ENCODE peak calls at places on chromosomes 3 and 15, in five cellular contexts. E is PC-3, X is A549, J is tibial artery, P is astrocyte of the spinal cord. M is an unnamed sample.

GRCh38 chr3:188627652-188628051 is 473.7 kb downstream of the LPP start:
- DNase-seq in P (peak; percentile 91), E (peak; percentile 91), X (no peak), J (no peak), M (no peak)

GRCh38 chr3:116367761-116368395 is 77.4 kb downstream of the LSAMP start:
- DNase-seq in X (no peak), J (no peak), P (no peak), E (no peak), M (peak; percentile 3)

GRCh38 chr3:76664816-76665215 is 375.1 kb upstream of the ROBO2 start:
- DNase-seq in E (no peak), P (no peak), J (no peak), X (no peak), M (no peak)

GRCh38 chr3:9349321-9350117 is 13.3 kb upstream of the THUMPD3 start:
- DNase-seq in J (no peak), E (peak; percentile 91), P (peak; percentile 50), X (no peak), M (peak; percentile 87)

GRCh38 chr3:12518266-12519028 is 26.9 kb downstream of the MKRN2OS start:
- DNase-seq in J (no peak), P (no peak), X (no peak), E (no peak), M (no peak)

GRCh38 chr3:94811836-94812235 is 749.0 kb downstream of the NSUN3 start:
- DNase-seq in E (peak; percentile 63), J (no peak), P (no peak), X (no peak), M (peak; percentile 30)

GRCh38 chr3:33523093-33523667 is 83.0 kb upstream of the UBP1 start:
- DNase-seq in X (no peak), E (no peak), J (no peak), P (no peak), M (no peak)

GRCh38 chr3:159069076-159069475 is 267.2 kb downstream of the MFSD1 start:
- DNase-seq in X (no peak), P (no peak), E (no peak), J (no peak), M (no peak)

GRCh38 chr3:5022966-5023776 is 43.9 kb downstream of the BHLHE40 start:
- DNase-seq in X (peak; percentile 93), P (peak; percentile 100), J (no peak), E (peak; percentile 98), M (no peak)

GRCh38 chr3:128573707-128574162 is 76.9 kb downstream of the RPN1 start:
- DNase-seq in J (no peak), P (no peak), E (no peak), X (no peak), M (no peak)

GRCh38 chr3:43223670-43224364 is 62.5 kb upstream of the SNRK start:
- DNase-seq in P (peak; percentile 26), E (no peak), X (no peak), J (no peak), M (no peak)

GRCh38 chr3:104452697-104453096 is 914.0 kb upstream of the ALCAM start:
- DNase-seq in X (no peak), E (peak; percentile 53), P (no peak), J (no peak), M (no peak)

GRCh38 chr15:77716632-77717343 is 84.1 kb upstream of the LINGO1 start:
- DNase-seq in P (no peak), X (no peak), J (no peak), E (no peak), M (no peak)

GRCh38 chr3:81789686-81790085 is 28.2 kb upstream of the GBE1 start:
- DNase-seq in E (no peak), X (no peak), P (no peak), J (no peak), M (no peak)

GRCh38 chr3:76365284-76365683 is 579.9 kb upstream of the ZNF717 start:
- DNase-seq in E (no peak), J (no peak), P (no peak), X (no peak), M (no peak)

GRCh38 chr15:37425541-37425940 is 325.2 kb upstream of the MEIS2 start:
- DNase-seq in X (no peak), E (no peak), P (peak; percentile 54), J (no peak), M (no peak)

GRCh38 chr3:172685331-172686214 is 25.3 kb downstream of the NCEH1 start:
- DNase-seq in X (no peak), J (no peak), E (peak; percentile 52), P (peak; percentile 30), M (no peak)

GRCh38 chr3:138187296-138188012 is at the start of gene ARMC8:
- DNase-seq in P (peak; percentile 91), J (peak; percentile 74), X (peak; percentile 43), E (peak; percentile 11), M (no peak)

GRCh38 chr3:4994144-4994730 is 15.0 kb downstream of the BHLHE40 start:
- DNase-seq in E (peak; percentile 67), P (peak; percentile 49), X (no peak), J (no peak), M (no peak)

GRCh38 chr15:21260966-21261395 is 179.3 kb downstream of the POTEB3 start:
- DNase-seq in J (peak; percentile 65), E (peak; percentile 1), X (no peak), P (peak; percentile 1), M (no peak)

GRCh38 chr15:99907698-99908097 is 174.5 kb upstream of the LYSMD4 start:
- DNase-seq in E (no peak), J (no peak), P (no peak), X (no peak), M (no peak)

GRCh38 chr3:176953106-176954080 is 243.9 kb downstream of the TBL1XR1 start:
- DNase-seq in P (peak; percentile 39), E (peak; percentile 24), J (no peak), X (no peak), M (peak; percentile 85)

GRCh38 chr3:112116777-112117186 is 16.3 kb downstream of the GCSAM start:
- DNase-seq in X (no peak), J (no peak), E (no peak), P (no peak), M (no peak)

GRCh38 chr3:71585891-71586809 is 2.6 kb upstream of the FOXP1 start:
- DNase-seq in P (peak; percentile 74), J (no peak), E (peak; percentile 56), X (no peak), M (no peak)
- TF ChIP-seq CTCF in P (peak; percentile 57), J (peak; percentile 77), E (peak; percentile 90), X (peak; percentile 89), M (peak; percentile 46)

GRCh38 chr3:41198526-41198925 is 779 bp upstream of the CTNNB1 start:
- DNase-seq in X (no peak), E (no peak), P (peak; percentile 45), J (peak; percentile 74), M (no peak)

GRCh38 chr3:41196499-41197410 is 2.5 kb upstream of the CTNNB1 start:
- DNase-seq in X (no peak), E (no peak), J (no peak), P (no peak), M (no peak)

GRCh38 chr3:41199866-41200668 is 762 bp downstream of the CTNNB1 start:
- DNase-seq in E (peak; percentile 46), P (peak; percentile 52), J (peak; percentile 72), X (peak; percentile 33), M (no peak)

GRCh38 chr3:41198950-41199865 is at the start of gene CTNNB1:
- DNase-seq in X (peak; percentile 33), E (peak; percentile 91), J (peak; percentile 96), P (peak; percentile 98), M (peak; percentile 86)

DNA sequence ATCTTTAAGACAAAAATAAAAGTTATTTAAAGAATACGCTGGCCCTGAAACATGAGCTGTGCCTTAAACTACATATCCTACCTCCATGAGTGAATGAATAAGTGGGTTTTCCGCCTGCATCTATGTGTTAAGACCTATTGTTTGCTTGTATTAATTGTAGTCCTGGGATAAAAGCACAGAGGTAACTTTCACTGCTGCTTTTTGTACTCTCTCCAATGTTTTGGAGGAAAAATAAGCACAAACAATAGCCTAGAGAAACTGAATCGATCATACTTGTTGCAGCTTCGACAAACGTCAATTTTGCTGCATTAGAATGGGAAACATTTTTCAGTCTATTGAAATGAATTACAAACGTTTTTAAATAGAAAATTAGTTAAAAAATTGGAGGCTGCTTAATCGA is 1.3 kb upstream of the CTNNB1 start:
- DNase-seq in E (no peak), X (no peak), P (no peak), J (no peak), M (no peak)
- H3K4me3 ChIP-seq in E (no peak overlapping the region), X (no peak overlapping the region), P (no peak overlapping the region), J (no peak overlapping the region), M (no peak overlapping the region)

GRCh38 chr3:182710557-182711157 is 82.6 kb upstream of the ATP11B start:
- DNase-seq in X (peak; percentile 36), P (peak; percentile 23), J (no peak), E (peak; percentile 61), M (no peak)
- TF ChIP-seq CTCF in X (peak; percentile 46), P (peak; percentile 66), J (peak; percentile 48), E (peak; percentile 86), M (peak; percentile 54)

GRCh38 chr15:80404719-80405553 is 754 bp downstream of the ARNT2 start:
- DNase-seq in E (no peak), P (peak; percentile 4), J (peak; percentile 85), X (peak; percentile 65), M (no peak)

GRCh38 chr15:80403712-80404056 is 498 bp upstream of the ARNT2 start:
- DNase-seq in E (no peak), J (no peak), P (peak; percentile 4), X (peak; percentile 58), M (no peak)

GRCh38 chr15:80405970-80406369 is 1.8 kb downstream of the ARNT2 start:
- DNase-seq in J (no peak), P (no peak), E (no peak), X (no peak), M (no peak)

GRCh38 chr15:80405554-80405850 is 1.3 kb downstream of the ARNT2 start:
- DNase-seq in E (no peak), J (no peak), P (no peak), X (no peak), M (no peak)

GRCh38 chr15:80404057-80404718 is at the start of gene ARNT2:
- DNase-seq in X (peak; percentile 56), J (peak; percentile 69), P (peak; percentile 36), E (no peak), M (no peak)
- H3K4me3 ChIP-seq in X (peak within 1 kb of the TSS; percentile 79), J (peak within 1 kb of the TSS; percentile 72), P (peak within 1 kb of the TSS; percentile 55), E (no peak within 1 kb of the TSS), M (peak within 1 kb of the TSS; percentile 52)

DNA sequence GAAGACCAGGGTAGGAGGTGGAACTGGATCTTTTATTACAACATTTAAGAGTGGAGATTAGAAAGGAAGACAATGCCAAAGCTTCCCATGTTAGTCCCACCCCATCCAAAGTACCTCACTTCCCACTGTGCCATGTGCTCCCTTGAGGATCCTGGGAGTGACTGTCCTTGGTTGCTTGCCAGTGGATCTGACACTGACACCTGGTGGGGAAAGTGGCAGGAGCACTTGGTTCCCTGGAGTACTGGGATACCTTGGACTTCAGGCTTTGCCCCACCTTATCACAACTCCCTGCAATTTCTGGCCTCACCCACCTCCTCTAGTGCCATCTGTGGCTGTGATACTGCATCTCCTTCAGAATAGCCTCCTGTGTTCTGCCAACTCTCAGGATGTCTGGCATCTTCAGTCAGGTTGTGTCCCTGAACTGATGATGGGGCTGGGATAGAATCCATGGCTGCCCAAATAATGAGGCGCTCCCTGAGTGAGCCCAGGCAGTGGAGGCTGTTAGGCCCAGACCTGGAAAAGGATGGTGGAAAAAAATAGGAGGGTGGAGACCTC is 1.3 kb downstream of the ELL3 start:
- DNase-seq in J (no peak), E (peak; percentile 95), X (peak; percentile 25), P (peak; percentile 43), M (peak; percentile 95)
- TF ChIP-seq CTCF in J (no peak), E (peak; percentile 81), X (peak; percentile 28), P (peak; percentile 41), M (peak; percentile 90)